ENCODE peak calls at places on chromosomes 12 and 14, in five cellular contexts. O is BJ, V is posterior cingulate gyrus, N is cardiac fibroblast, T is GDM1. S is an unnamed sample.

GRCh38 chr14:75406102-75406501 is 21.7 kb upstream of the JDP2 start:
- DNase-seq in O (no peak), V (no peak), N (no peak), T (no peak), S (no peak)

GRCh38 chr12:47190271-47190750 is 110.6 kb upstream of the AMIGO2 start:
- DNase-seq in O (no peak), V (no peak), N (peak), T (no peak), S (no peak)

GRCh38 chr14:57869530-57870088 is 3.7 kb upstream of the SLC35F4 start:
- DNase-seq in O (no peak), V (no peak), N (no peak), T (no peak), S (no peak)

GRCh38 chr12:113955109-113955970 is 10.8 kb downstream of the RBM19 start:
- DNase-seq in O (no peak), V (no peak), N (peak), T (no peak), S (no peak)

GRCh38 chr14:59870277-59871165 is at the start of gene RTN1:
- DNase-seq in O (no peak), V (peak), N (peak), T (peak), S (peak)

GRCh38 chr14:87745507-87746118 is 247.4 kb downstream of the GALC start:
- DNase-seq in O (no peak), V (no peak), N (peak), T (no peak), S (no peak)

GRCh38 chr12:120072472-120072871 is 44.1 kb downstream of the RAB35 start:
- DNase-seq in O (no peak), V (no peak), N (no peak), T (no peak), S (no peak)

GRCh38 chr12:124480469-124481256 is 86.7 kb downstream of the NCOR2 start:
- DNase-seq in O (no peak), V (no peak), N (peak), T (no peak), S (no peak)

GRCh38 chr14:100962494-100962893 is 59.0 kb upstream of the RTL1 start:
- DNase-seq in O (no peak), V (no peak), N (no peak), T (no peak), S (no peak)

GRCh38 chr12:89160716-89161123 is 191.6 kb downstream of the DUSP6 start:
- DNase-seq in O (peak), V (no peak), N (peak), T (no peak), S (no peak)

GRCh38 chr14:69712637-69713088 is 54.3 kb upstream of the SRSF5 start:
- DNase-seq in O (no peak), V (no peak), N (no peak), T (peak), S (no peak)

S was measured in occipital lobe.